ENCODE peak calls at places on chromosome X, in six cellular contexts. V is posterior cingulate gyrus, U is activated gamma-delta T cell treated with Interleukin-2 at 50 U/mL for 16 hours, B is neural crest cell, M is AG10803, T is NCI-H1436. N is an unnamed sample.

GRCh38 chrX:13110427-13111324 is 66.3 kb upstream of the FAM9C start:
- DNase-seq in V (no peak), U (no peak), B (no peak), M (peak), T (no peak), N (peak)

GRCh38 chrX:41441934-41442823 is 5.0 kb upstream of the NYX start:
- DNase-seq in V (peak), U (peak), B (peak), M (peak), T (peak), N (peak)

GRCh38 chrX:119041175-119041574 is 31.6 kb upstream of the CT47C1 start:
- DNase-seq in V (no peak), U (no peak), B (no peak), M (peak), T (no peak), N (peak)

GRCh38 chrX:20414066-20414465 is 147.4 kb upstream of the RPS6KA3 start:
- DNase-seq in V (no peak), U (no peak), B (no peak), M (peak), T (no peak), N (no peak)

GRCh38 chrX:134608153-134608552 is 50.1 kb downstream of the PLAC1 start:
- DNase-seq in V (no peak), U (no peak), B (no peak), M (no peak), T (no peak), N (no peak)

GRCh38 chrX:153744210-153745066 is 19.6 kb upstream of the PLXNB3 start:
- DNase-seq in V (no peak), U (no peak), B (peak), M (no peak), T (peak), N (no peak)

GRCh38 chrX:53071604-53072417 is 10.4 kb upstream of the TSPYL2 start:
- DNase-seq in V (peak), U (peak), B (no peak), M (peak), T (peak), N (peak)

GRCh38 chrX:28639502-28639901 is 52.3 kb downstream of the IL1RAPL1 start:
- DNase-seq in V (no peak), U (no peak), B (no peak), M (no peak), T (no peak), N (no peak)

GRCh38 chrX:1392376-1393130 is 640 bp upstream of the SLC25A6 start:
- DNase-seq in V (peak), U (no peak), B (peak), M (peak), T (no peak), N (peak)

GRCh38 chrX:108437354-108437753 is 868 bp downstream of the COL4A6 start:
- DNase-seq in V (no peak), U (no peak), B (no peak), M (no peak), T (no peak), N (no peak)

GRCh38 chrX:69618803-69619202 is 2.9 kb downstream of the EDA start:
- DNase-seq in V (no peak), U (no peak), B (no peak), M (peak), T (peak), N (peak)

GRCh38 chrX:140733766-140734342 is 24.3 kb downstream of the LINC00632 start:
- DNase-seq in V (peak), U (no peak), B (peak), M (peak), T (peak), N (peak)

GRCh38 chrX:150429577-150429976 is 66.5 kb downstream of the MAMLD1 start:
- DNase-seq in V (no peak), U (no peak), B (no peak), M (peak), T (no peak), N (peak)

GRCh38 chrX:132631579-132632232 is 142.9 kb upstream of the MBNL3 start:
- DNase-seq in V (no peak), U (no peak), B (no peak), M (peak), T (peak), N (peak)

GRCh38 chrX:44310227-44310626 is 33.2 kb downstream of the EFHC2 start:
- DNase-seq in V (no peak), U (no peak), B (no peak), M (no peak), T (no peak), N (no peak)

GRCh38 chrX:22396408-22396807 is 123.7 kb downstream of the CBLL2 start:
- DNase-seq in V (no peak), U (no peak), B (no peak), M (no peak), T (no peak), N (no peak)

GRCh38 chrX:97895751-97896150 is 1012.0 kb downstream of the RPA4 start:
- DNase-seq in V (no peak), U (no peak), B (no peak), M (peak), T (no peak), N (peak)

GRCh38 chrX:150503898-150504219 is 64.6 kb upstream of the MTM1 start:
- DNase-seq in V (no peak), U (no peak), B (no peak), M (no peak), T (no peak), N (no peak)

GRCh38 chrX:11331788-11332187 is 38.6 kb downstream of the AMELX start:
- DNase-seq in V (no peak), U (no peak), B (no peak), M (no peak), T (no peak), N (no peak)

GRCh38 chrX:28888421-28888820 is 301.2 kb downstream of the IL1RAPL1 start:
- DNase-seq in V (no peak), U (no peak), B (no peak), M (no peak), T (no peak), N (no peak)

GRCh38 chrX:65677954-65678469 is 10.6 kb downstream of the MSN start:
- DNase-seq in V (no peak), U (no peak), B (no peak), M (peak), T (no peak), N (peak)

GRCh38 chrX:120768681-120769080 is 107.0 kb downstream of the CT47B1 start:
- DNase-seq in V (no peak), U (no peak), B (no peak), M (peak), T (no peak), N (peak)

GRCh38 chrX:50721771-50722521 is 92.0 kb downstream of the SHROOM4 start:
- DNase-seq in V (no peak), U (no peak), B (no peak), M (peak), T (no peak), N (no peak)

GRCh38 chrX:145396612-145397011 is 149.3 kb downstream of the SPANXN1 start:
- DNase-seq in V (no peak), U (no peak), B (no peak), M (no peak), T (no peak), N (no peak)

GRCh38 chrX:134948333-134949241 is 42.2 kb upstream of the SMIM10 start:
- DNase-seq in V (no peak), U (no peak), B (no peak), M (no peak), T (no peak), N (peak)

GRCh38 chrX:44580466-44580865 is 37.8 kb upstream of the FUNDC1 start:
- DNase-seq in V (no peak), U (no peak), B (no peak), M (peak), T (no peak), N (peak)

GRCh38 chrX:4043951-4044350 is 330.5 kb upstream of the PRKX start:
- DNase-seq in V (no peak), U (no peak), B (no peak), M (no peak), T (no peak), N (no peak)

GRCh38 chrX:40727093-40727492 is 8.2 kb downstream of the MED14 start:
- DNase-seq in V (no peak), U (no peak), B (no peak), M (no peak), T (no peak), N (no peak)

GRCh38 chrX:108167211-108167872 is 75.8 kb downstream of the ATG4A start:
- DNase-seq in V (no peak), U (no peak), B (no peak), M (peak), T (no peak), N (peak)

GRCh38 chrX:24202465-24203031 is 53.0 kb downstream of the ZFX start:
- DNase-seq in V (no peak), U (no peak), B (no peak), M (no peak), T (no peak), N (no peak)

GRCh38 chrX:70030242-70030823 is 19.4 kb downstream of the AWAT2 start:
- DNase-seq in V (peak), U (peak), B (peak), M (peak), T (peak), N (peak)

GRCh38 chrX:6095469-6095868 is 133.2 kb downstream of the NLGN4X start:
- DNase-seq in V (no peak), U (no peak), B (no peak), M (no peak), T (no peak), N (no peak)

GRCh38 chrX:129655547-129656248 is 942 bp upstream of the APLN start:
- DNase-seq in V (no peak), U (no peak), B (no peak), M (no peak), T (peak), N (no peak)

N was measured in fibroblast of mammary gland.